ENCODE peak calls at places on chromosomes 3 and 15, in six cellular contexts. E is astrocyte of the spinal cord, O is uterus, L is suprapubic skin, K is body of pancreas, H is fibroblast of pulmonary artery. W is an unnamed sample.

GRCh38 chr3:167406876-167407492 is 26.9 kb upstream of the ZBBX start:
- DNase-seq in K (peak; percentile 85), L (no peak), H (peak; percentile 70), O (no peak), E (peak; percentile 82), W (peak; percentile 38)

GRCh38 chr15:91376016-91376415 is 276.0 kb downstream of the SV2B start:
- DNase-seq in L (no peak), O (no peak), H (no peak), E (no peak), K (no peak), W (no peak)

GRCh38 chr3:152405915-152406802 is 137.4 kb downstream of the MBNL1 start:
- DNase-seq in K (peak; percentile 25), H (peak; percentile 96), L (no peak), O (peak; percentile 34), E (peak; percentile 70), W (peak; percentile 1)

GRCh38 chr3:134348524-134348923 is 25.7 kb downstream of the AMOTL2 start:
- DNase-seq in K (peak; percentile 63), L (no peak), E (no peak), O (no peak), H (no peak), W (no peak)

GRCh38 chr3:40229411-40229810 is 80.1 kb upstream of the EIF1B start:
- DNase-seq in L (no peak), K (peak; percentile 20), H (no peak), O (no peak), E (no peak), W (no peak)

GRCh38 chr3:156676467-156677119 is 2.2 kb downstream of the TIPARP start:
- DNase-seq in K (no peak), O (no peak), E (peak; percentile 54), L (no peak), H (peak; percentile 69), W (no peak)

GRCh38 chr15:100596792-100597191 is 5.2 kb downstream of the LINS1 start:
- DNase-seq in K (peak; percentile 7), H (peak; percentile 24), E (peak; percentile 36), O (no peak), L (no peak), W (no peak)

GRCh38 chr3:55668359-55668758 is 181.3 kb upstream of the WNT5A start:
- DNase-seq in K (no peak), O (no peak), E (peak; percentile 16), L (no peak), H (no peak), W (no peak)

GRCh38 chr3:59245300-59245878 is 195.6 kb upstream of the CFAP20DC start:
- DNase-seq in L (no peak), H (peak; percentile 16), K (peak; percentile 9), O (peak; percentile 69), E (peak; percentile 35), W (no peak)

GRCh38 chr3:181009225-181009624 is 19.7 kb upstream of the DNAJC19 start:
- DNase-seq in O (no peak), L (no peak), K (no peak), H (no peak), E (no peak), W (no peak)

GRCh38 chr3:66441124-66441523 is 59.7 kb downstream of the LRIG1 start:
- DNase-seq in O (no peak), K (no peak), H (peak; percentile 37), L (no peak), E (peak; percentile 67), W (no peak)

GRCh38 chr3:186209810-186210752 is 101.2 kb upstream of the ETV5 start:
- DNase-seq in H (peak; percentile 62), E (peak; percentile 84), K (peak; percentile 86), O (no peak), L (peak; percentile 66), W (peak; percentile 39)

GRCh38 chr15:81229596-81229995 is 32.9 kb downstream of the IL16 start:
- DNase-seq in L (peak; percentile 84), E (no peak), K (peak; percentile 29), O (peak; percentile 30), H (no peak), W (no peak)

GRCh38 chr15:50320504-50320903 is 34.5 kb downstream of the GABPB1 start:
- DNase-seq in E (no peak), O (no peak), K (no peak), L (no peak), H (no peak), W (no peak)

GRCh38 chr3:125403789-125404188 is 28.7 kb upstream of the ZNF148 start:
- DNase-seq in O (no peak), K (no peak), H (no peak), L (no peak), E (no peak), W (no peak)

GRCh38 chr3:65939841-65940246 is 98.9 kb downstream of the MAGI1 start:
- DNase-seq in O (no peak), K (no peak), E (no peak), H (no peak), L (no peak), W (no peak)

GRCh38 chr3:180743813-180744212 is 64.5 kb upstream of the CCDC39 start:
- DNase-seq in E (peak; percentile 3), O (no peak), K (no peak), H (no peak), L (no peak), W (no peak)

DNA sequence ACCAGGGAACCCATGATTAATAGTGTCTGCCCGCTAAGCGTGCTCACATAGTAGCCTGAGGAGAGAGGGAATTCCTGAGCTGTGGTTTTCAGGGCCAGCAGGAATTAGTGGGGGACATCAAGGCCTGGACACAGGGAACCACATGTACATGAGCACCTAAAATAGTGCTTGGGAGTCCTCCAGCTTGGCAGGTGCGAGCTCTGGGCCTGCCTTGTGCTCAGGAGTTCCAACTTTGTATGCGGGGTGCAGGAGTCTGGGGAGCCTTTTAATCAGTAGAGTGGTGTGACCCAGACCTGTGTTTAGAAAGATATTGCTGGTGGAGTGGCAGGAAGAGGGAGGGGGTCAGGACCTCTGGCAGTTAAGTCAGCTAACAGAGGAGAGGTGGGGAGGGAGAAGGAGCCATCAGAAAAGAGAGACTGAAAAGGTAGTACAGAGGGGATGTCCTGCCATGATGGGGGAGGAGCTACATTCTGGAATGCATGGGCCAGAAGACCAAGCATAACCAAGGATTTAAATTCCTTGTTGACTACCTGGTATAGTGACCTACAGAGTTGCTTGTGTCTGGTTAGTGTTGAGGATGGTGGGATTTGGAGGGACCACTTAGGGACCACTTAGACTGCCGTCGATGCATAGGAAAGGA is 1.9 kb downstream of the DAG1 start:
- DNase-seq in L (no peak), E (no peak), O (no peak), K (no peak), H (no peak), W (peak; percentile 23)
- TF ChIP-seq CTCF in L (no peak), E (no peak), O (no peak), K (no peak), H (no peak), W (no peak)

DNA sequence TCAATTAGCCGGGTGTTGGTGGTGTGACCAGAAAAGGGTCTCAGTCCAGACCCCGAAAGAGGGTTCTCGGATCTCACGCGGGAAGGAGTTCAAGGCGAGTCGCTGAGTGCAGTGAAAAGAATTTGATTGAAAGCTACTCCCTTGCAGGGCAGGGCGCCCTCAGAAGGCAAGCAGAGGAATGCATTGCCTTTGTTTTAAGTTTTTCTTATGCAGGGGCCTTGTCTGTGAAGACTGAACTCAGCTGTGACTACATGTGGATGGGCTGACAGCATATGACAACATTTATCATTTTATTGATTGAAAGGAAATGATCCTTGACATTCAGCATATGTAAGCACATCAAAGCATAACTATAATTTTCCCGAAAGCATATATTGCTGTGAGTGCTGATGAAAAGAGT is 11.8 kb downstream of the CPN2 start:
- DNase-seq in O (no peak), L (no peak), K (no peak), E (no peak), H (no peak), W (no peak)
- TF ChIP-seq CTCF in O (no peak), L (no peak), K (no peak), E (peak; percentile 25), H (peak; percentile 15), W (no peak)

DNA sequence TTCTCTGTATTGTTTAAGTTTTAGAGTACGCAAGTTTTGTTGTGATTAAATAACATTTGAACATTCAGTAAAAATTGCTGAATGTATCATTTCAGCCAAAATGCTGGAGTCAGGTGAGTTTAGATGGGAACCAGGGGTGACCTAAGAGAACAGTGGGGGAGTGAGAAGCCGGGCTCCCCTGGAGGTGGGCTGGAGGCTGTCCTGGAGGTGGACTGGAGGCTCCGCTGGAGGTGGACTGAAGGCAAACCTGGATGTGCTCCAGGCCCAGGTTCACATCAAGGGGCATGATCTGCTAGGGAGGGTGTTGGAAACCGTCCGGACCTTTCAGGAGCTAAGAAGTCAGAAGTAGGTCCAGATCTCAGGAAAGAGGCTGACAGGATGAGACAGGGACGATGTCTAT is 23.7 kb downstream of the DNAJB8 start:
- DNase-seq in E (no peak), L (no peak), H (no peak), O (no peak), K (no peak), W (no peak)
- TF ChIP-seq CTCF in E (no peak), L (no peak), H (no peak), O (no peak), K (no peak), W (no peak)

DNA sequence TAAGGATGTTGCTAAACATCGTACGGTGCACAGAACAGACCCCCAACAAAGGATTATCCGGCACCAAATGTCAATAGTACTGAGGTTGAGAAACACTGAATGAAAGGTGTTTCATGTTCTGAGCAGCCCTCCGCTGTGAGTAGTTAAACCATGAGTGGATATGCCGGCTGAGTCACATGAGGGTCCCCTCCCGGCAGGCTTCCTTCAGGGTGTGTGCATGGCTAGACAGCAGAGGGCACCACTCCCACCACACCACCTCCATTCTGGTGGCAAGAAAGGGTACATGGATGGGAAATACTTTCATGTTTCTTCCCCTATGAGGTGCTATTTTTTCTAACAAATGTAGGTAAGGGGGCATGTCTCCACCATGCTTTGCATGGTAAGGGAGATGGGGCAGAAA is 128.3 kb upstream of the SEMA6D start:
- DNase-seq in L (no peak), H (no peak), K (no peak), O (no peak), E (no peak), W (no peak)
- TF ChIP-seq CTCF in L (no peak), H (no peak), K (no peak), O (no peak), E (peak; percentile 15), W (no peak)

GRCh38 chr3:112982710-112983109 is 7.8 kb upstream of the CD200R1 start:
- DNase-seq in L (no peak), E (no peak), K (no peak), O (no peak), H (no peak), W (no peak)
- TF ChIP-seq CTCF in L (no peak), E (no peak), K (no peak), O (no peak), H (no peak), W (no peak)

W was measured in nephron progenitor cell.